ENCODE peak calls at places on chromosomes 1 and 21, in eight cellular contexts. A, H, R, B, T, N, O and E are unnamed samples.
A peak's percentile ranks its signal among the peaks of the same experiment; 100 is the strongest.

GRCh38 chr21:34313116-34313515 is 50.7 kb upstream of the KCNE2 start:
- DNase-seq in A (no peak), H (no peak), R (no peak), B (no peak), T (no peak), N (no peak), O (peak; percentile 10), E (no peak)

GRCh38 chr1:53918343-53918742 is 24.4 kb downstream of the DIO1 start:
- DNase-seq in A (peak; percentile 38), H (no peak), R (no peak), B (no peak), T (no peak), N (no peak), O (no peak), E (no peak)

GRCh38 chr1:205443585-205444299 is 12.1 kb downstream of the BLACAT1 start:
- DNase-seq in A (peak; percentile 36), H (no peak), R (no peak), B (no peak), T (no peak), N (no peak), O (no peak), E (no peak)

GRCh38 chr1:33818071-33818470 is 45.8 kb upstream of the HMGB4 start:
- DNase-seq in A (no peak), H (no peak), R (no peak), B (no peak), T (no peak), N (no peak), O (no peak), E (no peak)

GRCh38 chr1:182060877-182061276 is 635 bp downstream of the ZNF648 start:
- DNase-seq in A (no peak), H (no peak), R (no peak), B (no peak), T (no peak), N (no peak), O (no peak), E (no peak)

GRCh38 chr1:66452982-66453381 is 81.0 kb upstream of the SGIP1 start:
- DNase-seq in A (no peak), H (no peak), R (no peak), B (no peak), T (no peak), N (no peak), O (no peak), E (no peak)

GRCh38 chr21:42303443-42303842 is 11.8 kb downstream of the TFF3 start:
- DNase-seq in A (no peak), H (no peak), R (no peak), B (no peak), T (no peak), N (no peak), O (no peak), E (no peak)

GRCh38 chr1:204445860-204446412 is 34.3 kb upstream of the PPP1R15B start:
- DNase-seq in A (peak; percentile 77), H (peak; percentile 68), R (no peak), B (peak; percentile 99), T (peak; percentile 18), N (no peak), O (peak; percentile 55), E (peak; percentile 66)

GRCh38 chr1:906532-907420 is 16.9 kb upstream of the SAMD11 start:
- DNase-seq in A (no peak), H (peak; percentile 80), R (peak; percentile 46), B (peak; percentile 46), T (no peak), N (no peak), O (no peak), E (peak; percentile 92)

GRCh38 chr1:244002721-244003120 is 48.4 kb upstream of the ZBTB18 start:
- DNase-seq in A (no peak), H (no peak), R (no peak), B (no peak), T (no peak), N (no peak), O (no peak), E (peak; percentile 77)

GRCh38 chr1:159712080-159712479 is 2.3 kb downstream of the CRP start:
- DNase-seq in A (no peak), H (no peak), R (no peak), B (no peak), T (no peak), N (no peak), O (no peak), E (no peak)
- TF ChIP-seq POLR2A in A (no peak), H (no peak), R (no peak), B (no peak), T (no peak), N (no peak), O (no peak), E (no peak)

DNA sequence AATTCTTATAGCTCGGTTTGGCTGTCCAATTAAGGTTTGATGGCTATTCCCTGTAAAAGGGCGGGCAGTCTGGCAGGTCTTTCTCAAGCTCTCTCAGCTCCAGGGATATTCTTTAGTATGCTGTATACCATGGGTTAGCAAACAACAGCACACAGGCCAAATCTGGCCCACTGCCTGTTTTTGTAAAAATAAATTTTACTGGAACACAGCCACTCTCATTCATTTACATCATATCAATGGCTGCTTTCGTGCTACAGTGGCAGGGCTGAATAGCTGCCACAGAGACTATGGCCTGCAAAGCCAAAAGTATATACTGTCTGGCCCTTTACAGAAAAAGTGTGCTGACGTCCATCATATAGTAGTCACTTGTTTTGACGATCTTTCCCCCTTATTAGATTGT is 32.0 kb downstream of the MACO1 start:
- DNase-seq in A (no peak), H (no peak), R (no peak), B (no peak), T (no peak), N (no peak), O (peak; percentile 68), E (no peak)
- TF ChIP-seq MAX in A (no peak), H (no peak), R (no peak), B (no peak), T (no peak), N (no peak), O (no peak), E (no peak)

GRCh38 chr1:223771814-223772770 is 59.8 kb downstream of the CAPN2 start:
- DNase-seq in A (peak; percentile 92), H (peak; percentile 75), R (peak; percentile 80), B (peak; percentile 45), T (no peak), N (no peak), O (peak; percentile 95), E (peak; percentile 28)
- TF ChIP-seq CTCF in A (no peak), H (no peak), R (no peak), B (no peak), T (no peak), N (no peak), O (no peak), E (no peak)

GRCh38 chr1:149967041-149967440 is 30.4 kb upstream of the MTMR11 start:
- DNase-seq in A (no peak), H (no peak), R (no peak), B (no peak), T (no peak), N (no peak), O (no peak), E (no peak)
- TF ChIP-seq POLR2A in A (no peak), H (no peak), R (no peak), B (no peak), T (no peak), N (no peak), O (no peak), E (no peak)

DNA sequence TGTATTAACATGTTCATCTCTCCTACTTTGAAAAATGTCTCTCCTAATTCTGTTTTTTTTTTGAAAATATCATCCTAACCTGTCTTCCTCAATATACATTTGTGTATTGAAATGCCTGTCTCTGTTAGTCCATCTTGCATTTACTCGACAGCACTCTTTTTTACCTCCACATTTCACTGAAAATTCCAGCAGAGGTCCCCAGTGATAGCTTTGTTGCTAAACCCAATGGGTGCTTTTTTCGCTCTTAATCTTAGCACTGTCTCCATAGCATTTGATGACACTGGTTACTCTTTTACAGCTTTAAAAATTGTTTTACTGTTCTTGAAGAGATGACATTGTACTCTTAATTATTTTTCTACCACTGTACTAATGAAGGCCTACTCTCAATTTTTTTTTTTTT is 10.8 kb downstream of the OSBPL9 start:
- DNase-seq in A (no peak), H (peak; percentile 47), R (no peak), B (no peak), T (peak; percentile 49), N (no peak), O (peak; percentile 65), E (peak; percentile 61)
- TF ChIP-seq MAX in A (no peak), H (no peak), R (no peak), B (no peak), T (no peak), N (no peak), O (no peak), E (no peak)

DNA sequence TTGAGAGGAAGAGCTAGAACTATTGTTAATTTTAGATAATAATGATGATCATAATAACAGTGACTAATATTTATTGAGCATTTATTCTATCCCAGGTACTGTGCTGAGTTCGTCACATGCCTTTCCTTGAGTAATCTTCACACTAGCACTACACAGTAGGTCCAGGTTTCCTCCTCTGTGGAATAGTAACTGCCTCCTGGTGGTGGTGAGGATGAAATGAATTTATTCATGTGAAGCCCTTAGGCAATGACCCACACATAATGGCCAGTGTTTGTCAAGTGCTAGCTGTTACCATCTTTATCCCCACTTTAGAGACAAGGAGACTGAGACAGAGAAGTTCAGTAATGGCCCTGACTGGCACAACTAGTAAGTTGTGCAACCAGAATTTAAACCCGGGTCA is 5.9 kb downstream of the NIPAL3 start:
- DNase-seq in A (no peak), H (no peak), R (no peak), B (no peak), T (peak; percentile 16), N (no peak), O (no peak), E (no peak)
- TF ChIP-seq CTCF in A (peak; percentile 30), H (no peak), R (peak; percentile 47), B (no peak), T (no peak), N (no peak), O (no peak), E (no peak)

GRCh38 chr1:15835205-15835740 is 12.2 kb upstream of the SPEN start:
- DNase-seq in A (no peak), H (no peak), R (no peak), B (no peak), T (peak; percentile 27), N (no peak), O (no peak), E (no peak)
- TF ChIP-seq POLR2A in A (peak; percentile 63), H (peak; percentile 26), R (no peak), B (no peak), T (no peak), N (no peak), O (peak; percentile 48), E (no peak)